ENCODE peak calls at places on chromosomes 12 and 14, in six cellular contexts. T is gastrocnemius medialis; H is NCI-H1105; Z is stimulated activated CD4-positive, alpha-beta T cell treated with anti-CD3 and anti-CD28 coated beads, Interleukin-4, amount 100 ng/mL, for 24 hours; A is NCI-H1417; I is ovary. V is an unnamed sample.

GRCh38 chr12:124451016-124451415 is 116.4 kb downstream of the NCOR2 start:
- DNase-seq in H (no peak), I (no peak), A (no peak), T (no peak), Z (no peak), V (no peak)

GRCh38 chr12:188910-189621 is 24.9 kb downstream of the SLC6A12 start:
- DNase-seq in Z (peak; percentile 19), A (no peak), I (peak; percentile 48), H (no peak), T (no peak), V (peak; percentile 91)

GRCh38 chr12:25248137-25248536 is 2.6 kb downstream of the KRAS start:
- DNase-seq in Z (no peak), T (no peak), A (no peak), H (no peak), I (no peak), V (no peak)

GRCh38 chr14:23078692-23079116 is 16.2 kb downstream of the ACIN1 start:
- DNase-seq in T (peak; percentile 95), I (peak; percentile 55), Z (no peak), H (no peak), A (no peak), V (no peak)

GRCh38 chr12:50112456-50113218 is 601 bp downstream of the COX14 start:
- DNase-seq in A (no peak), I (no peak), Z (no peak), H (no peak), T (no peak), V (no peak)

GRCh38 chr14:68145036-68145435 is 325.5 kb downstream of the RAD51B start:
- DNase-seq in H (no peak), I (no peak), A (no peak), Z (no peak), T (no peak), V (no peak)

GRCh38 chr12:56840922-56841321 is 77.8 kb downstream of the HSD17B6 start:
- DNase-seq in A (no peak), I (peak; percentile 53), Z (no peak), T (no peak), H (no peak), V (no peak)

GRCh38 chr14:54683882-54684794 is 117.2 kb downstream of the SAMD4A start:
- DNase-seq in A (no peak), I (no peak), Z (no peak), T (peak; percentile 50), H (no peak), V (no peak)

GRCh38 chr14:73662439-73663056 is 17.8 kb downstream of the DNAL1 start:
- DNase-seq in A (no peak), T (peak; percentile 58), H (no peak), Z (no peak), I (no peak), V (no peak)

GRCh38 chr12:109815874-109816617 is 17.2 kb downstream of the TRPV4 start:
- DNase-seq in T (no peak), Z (no peak), H (no peak), I (no peak), A (no peak), V (no peak)

GRCh38 chr12:31591308-31591901 is 469 bp upstream of the DENND5B start:
- DNase-seq in T (peak; percentile 21), I (peak; percentile 44), A (peak; percentile 79), H (no peak), Z (peak; percentile 4), V (peak; percentile 32)

GRCh38 chr12:79413796-79414195 is 277.0 kb downstream of the PAWR start:
- DNase-seq in A (no peak), Z (no peak), T (no peak), H (no peak), I (no peak), V (no peak)

GRCh38 chr12:128089961-128090360 is 177.0 kb upstream of the TMEM132C start:
- DNase-seq in Z (no peak), I (no peak), T (no peak), A (no peak), H (no peak), V (no peak)

GRCh38 chr12:67151891-67152290 is 117.3 kb upstream of the CAND1 start:
- DNase-seq in A (no peak), T (no peak), Z (no peak), I (no peak), H (no peak), V (no peak)

GRCh38 chr12:10634427-10634826 is 21.0 kb upstream of the MAGOHB start:
- DNase-seq in Z (no peak), A (no peak), T (no peak), I (no peak), H (no peak), V (no peak)

GRCh38 chr14:102908766-102909455 is 13.6 kb upstream of the AMN start:
- DNase-seq in I (no peak), A (no peak), H (no peak), T (no peak), Z (no peak), V (no peak)

GRCh38 chr12:10354502-10354901 is 35.3 kb downstream of the KLRK1 start:
- DNase-seq in I (no peak), T (no peak), H (no peak), Z (no peak), A (no peak), V (no peak)

GRCh38 chr14:68724914-68725313 is 68.0 kb downstream of the ZFP36L1 start:
- DNase-seq in T (no peak), Z (no peak), H (no peak), A (no peak), I (no peak), V (no peak)

GRCh38 chr14:69260979-69261605 is 1.1 kb downstream of the GALNT16 start:
- DNase-seq in A (peak; percentile 71), H (peak; percentile 28), I (no peak), Z (peak; percentile 30), T (no peak), V (peak; percentile 84)

V was measured in HuH-7.